ENCODE peak calls at places on chromosomes 16 and 17, in four cellular contexts. S is M059J; B is stimulated activated naive CD8-positive, alpha-beta T cell treated with anti-CD3 and anti-CD28 coated beads, Interleukin-15, amount 100 ng/mL, for 72 hours; Y is ELR. P is an unnamed sample.

GRCh38 chr17:38627957-38628356 is 22.2 kb upstream of the SRCIN1 start:
- DNase-seq in S (no peak), B (no peak), Y (no peak), P (no peak)

GRCh38 chr16:69253796-69254426 is 57.2 kb upstream of the VPS4A start:
- DNase-seq in S (no peak), B (no peak), Y (no peak), P (no peak)

GRCh38 chr16:87340198-87340597 is 23.0 kb upstream of the C16orf95 start:
- DNase-seq in S (no peak), B (no peak), Y (no peak), P (no peak)

GRCh38 chr17:16354585-16354984 is 1.3 kb upstream of the CENPV start:
- DNase-seq in S (no peak), B (no peak), Y (no peak), P (no peak)

GRCh38 chr16:801584-802363 is 1.2 kb upstream of the GNG13 start:
- DNase-seq in S (no peak), B (no peak), Y (no peak), P (no peak)

GRCh38 chr17:76994237-76994637 is 126.0 kb downstream of the MGAT5B start:
- DNase-seq in S (peak; percentile 42), B (no peak), Y (no peak), P (peak; percentile 27)

GRCh38 chr16:88836791-88837190 is 20.0 kb downstream of the GALNS start:
- DNase-seq in S (no peak), B (no peak), Y (no peak), P (no peak)

GRCh38 chr16:28280881-28281836 is 11.2 kb upstream of the SBK1 start:
- DNase-seq in S (no peak), B (no peak), Y (no peak), P (no peak)

GRCh38 chr17:81254955-81255717 is 16.0 kb downstream of the NDUFAF8 start:
- DNase-seq in S (no peak), B (no peak), Y (peak; percentile 88), P (peak; percentile 24)

GRCh38 chr17:58176200-58176599 is 9.4 kb downstream of the OR4D2 start:
- DNase-seq in S (no peak), B (no peak), Y (peak; percentile 17), P (no peak)

GRCh38 chr17:3659541-3660111 is 8.8 kb downstream of the TAX1BP3 start:
- DNase-seq in S (peak; percentile 85), B (no peak), Y (peak; percentile 88), P (peak; percentile 86)

GRCh38 chr16:85446846-85447656 is 166.1 kb upstream of the GSE1 start:
- DNase-seq in S (no peak), B (no peak), Y (no peak), P (no peak)

GRCh38 chr17:50950002-50950877 is 84.1 kb upstream of the TOB1 start:
- DNase-seq in S (peak; percentile 90), B (peak; percentile 51), Y (peak; percentile 95), P (peak; percentile 84)

GRCh38 chr16:10202650-10203049 is 20.4 kb upstream of the GRIN2A start:
- DNase-seq in S (no peak), B (no peak), Y (peak; percentile 16), P (no peak)

GRCh38 chr16:24670623-24671454 is 58.6 kb upstream of the TNRC6A start:
- DNase-seq in S (peak; percentile 98), B (no peak), Y (peak; percentile 86), P (peak; percentile 90)

GRCh38 chr17:62705781-62706597 is 78.5 kb downstream of the MRC2 start:
- DNase-seq in S (peak; percentile 46), B (no peak), Y (no peak), P (peak; percentile 46)

GRCh38 chr16:73890524-73891500 is 405.8 kb upstream of the PSMD7 start:
- DNase-seq in S (no peak), B (no peak), Y (no peak), P (no peak)